ENCODE peak calls at places on chromosome 14, in seven cellular contexts. X is dorsolateral prefrontal cortex; E is fibroblast of lung; G is fibroblast of the aortic adventitia; Z is foreskin fibroblast; F is H7; R is CD8-positive, alpha-beta memory T cell. N is an unnamed sample.

GRCh38 chr14:80356413-80356812 is 145.1 kb upstream of the DIO2 start:
- DNase-seq in X (no peak), E (peak; percentile 24), G (peak; percentile 47), Z (peak; percentile 6), F (peak; percentile 3), R (no peak), N (no peak)

GRCh38 chr14:44712095-44712822 is 205.2 kb upstream of the FSCB start:
- DNase-seq in X (no peak), E (no peak), G (no peak), Z (no peak), F (no peak), R (no peak), N (no peak)

GRCh38 chr14:103684871-103685270 is 30.4 kb downstream of the XRCC3 start:
- DNase-seq in X (peak; percentile 72), E (no peak), G (no peak), Z (no peak), F (no peak), R (no peak), N (no peak)

GRCh38 chr14:31441273-31442110 is 15.8 kb downstream of the DTD2 start:
- DNase-seq in X (no peak), E (peak; percentile 92), G (peak; percentile 94), Z (no peak), F (no peak), R (no peak), N (no peak)

GRCh38 chr14:68780358-68781160 is 12.3 kb downstream of the ZFP36L1 start:
- DNase-seq in X (no peak), E (peak; percentile 73), G (peak; percentile 79), Z (peak; percentile 80), F (peak; percentile 66), R (peak; percentile 49), N (peak; percentile 64)

GRCh38 chr14:98161366-98161765 is 1110.6 kb downstream of the BCL11B start:
- DNase-seq in X (no peak), E (no peak), G (no peak), Z (no peak), F (no peak), R (no peak), N (no peak)

GRCh38 chr14:77593501-77593911 is 22.9 kb downstream of the SPTLC2 start:
- DNase-seq in X (no peak), E (peak; percentile 49), G (no peak), Z (peak; percentile 34), F (no peak), R (peak; percentile 63), N (peak; percentile 67)

GRCh38 chr14:61467281-61467680 is 145.9 kb downstream of the PRKCH start:
- DNase-seq in X (no peak), E (no peak), G (no peak), Z (no peak), F (no peak), R (no peak), N (no peak)

GRCh38 chr14:35299708-35300107 is 7.5 kb downstream of the PSMA6 start:
- DNase-seq in X (no peak), E (no peak), G (no peak), Z (no peak), F (no peak), R (no peak), N (no peak)

GRCh38 chr14:72560856-72561493 is 332.9 kb downstream of the DPF3 start:
- DNase-seq in X (no peak), E (no peak), G (no peak), Z (no peak), F (no peak), R (no peak), N (no peak)

GRCh38 chr14:103607039-103607668 is 21.9 kb upstream of the KLC1 start:
- DNase-seq in X (peak; percentile 48), E (peak; percentile 93), G (peak; percentile 85), Z (peak; percentile 85), F (peak; percentile 84), R (peak; percentile 60), N (peak; percentile 75)

GRCh38 chr14:106556665-106557289 is 1030.4 kb downstream of the TMEM121 start:
- DNase-seq in X (no peak), E (no peak), G (no peak), Z (no peak), F (no peak), R (peak; percentile 59), N (peak; percentile 59)

GRCh38 chr14:51147183-51147582 is 52.3 kb upstream of the TRIM9 start:
- DNase-seq in X (no peak), E (peak; percentile 6), G (peak; percentile 22), Z (peak; percentile 18), F (no peak), R (no peak), N (no peak)

GRCh38 chr14:74620923-74621322 is 8.9 kb upstream of the LTBP2 start:
- DNase-seq in X (no peak), E (no peak), G (no peak), Z (no peak), F (no peak), R (no peak), N (no peak)

GRCh38 chr14:22505751-22506710 is 83.0 kb downstream of the DAD1 start:
- DNase-seq in X (no peak), E (no peak), G (no peak), Z (no peak), F (no peak), R (no peak), N (no peak)

GRCh38 chr14:24398298-24398942 is 383 bp upstream of the NYNRIN start:
- DNase-seq in X (no peak), E (no peak), G (no peak), Z (no peak), F (peak; percentile 88), R (no peak), N (no peak)

GRCh38 chr14:100018482-100018881 is 46.7 kb upstream of the EVL start:
- DNase-seq in X (no peak), E (peak; percentile 37), G (no peak), Z (no peak), F (no peak), R (no peak), N (no peak)

GRCh38 chr14:51430600-51430999 is 190.6 kb downstream of the TMX1 start:
- DNase-seq in X (no peak), E (peak; percentile 69), G (peak; percentile 36), Z (no peak), F (peak; percentile 35), R (no peak), N (no peak)

GRCh38 chr14:67719866-67720265 is 18.2 kb downstream of the RDH12 start:
- DNase-seq in X (no peak), E (no peak), G (no peak), Z (no peak), F (no peak), R (no peak), N (no peak)

GRCh38 chr14:93794756-93795155 is 6.5 kb upstream of the PRIMA1 start:
- DNase-seq in X (no peak), E (no peak), G (no peak), Z (no peak), F (no peak), R (no peak), N (no peak)

GRCh38 chr14:95830386-95830785 is 46.2 kb upstream of the TUNAR start:
- DNase-seq in X (no peak), E (no peak), G (no peak), Z (no peak), F (no peak), R (no peak), N (no peak)

GRCh38 chr14:104843442-104844305 is 21.4 kb upstream of the CEP170B start:
- DNase-seq in X (peak; percentile 45), E (no peak), G (no peak), Z (no peak), F (peak; percentile 89), R (no peak), N (no peak)
- H3K4me3 ChIP-seq in X (peak overlapping the region; percentile 65), E (no peak overlapping the region), G (peak overlapping the region; percentile 53), Z (no peak overlapping the region), F (peak overlapping the region; percentile 47), R (no peak overlapping the region), N (no peak overlapping the region)

GRCh38 chr14:75978249-75978731 is 3.5 kb downstream of the TGFB3 start:
- DNase-seq in X (no peak), E (no peak), G (no peak), Z (no peak), F (peak; percentile 50), R (peak; percentile 30), N (no peak)

GRCh38 chr14:75981426-75981825 is 369 bp downstream of the TGFB3 start:
- DNase-seq in X (no peak), E (peak; percentile 35), G (no peak), Z (no peak), F (peak; percentile 76), R (peak; percentile 36), N (peak; percentile 24)

GRCh38 chr14:75980856-75981255 is 939 bp downstream of the TGFB3 start:
- DNase-seq in X (no peak), E (no peak), G (peak; percentile 41), Z (no peak), F (no peak), R (no peak), N (no peak)

GRCh38 chr14:75979071-75979571 is 2.7 kb downstream of the TGFB3 start:
- DNase-seq in X (no peak), E (peak; percentile 31), G (peak; percentile 54), Z (no peak), F (peak; percentile 90), R (no peak), N (no peak)

GRCh38 chr14:75979641-75980422 is 2.0 kb downstream of the TGFB3 start:
- DNase-seq in X (no peak), E (no peak), G (peak; percentile 24), Z (no peak), F (peak; percentile 48), R (no peak), N (no peak)
- H3K4me3 ChIP-seq in X (peak overlapping the region; percentile 78), E (peak overlapping the region; percentile 77), G (peak overlapping the region; percentile 71), Z (peak overlapping the region; percentile 67), F (no peak overlapping the region), R (no peak overlapping the region), N (no peak overlapping the region)

GRCh38 chr14:92654206-92654901 is 94.1 kb downstream of the LGMN start:
- DNase-seq in X (no peak), E (no peak), G (no peak), Z (no peak), F (no peak), R (peak; percentile 49), N (no peak)

GRCh38 chr14:92656306-92656705 is 92.1 kb downstream of the LGMN start:
- DNase-seq in X (no peak), E (no peak), G (no peak), Z (no peak), F (no peak), R (no peak), N (no peak)

GRCh38 chr14:92655372-92655771 is 93.1 kb downstream of the LGMN start:
- DNase-seq in X (no peak), E (no peak), G (no peak), Z (no peak), F (no peak), R (no peak), N (no peak)

GRCh38 chr14:92657457-92658142 is 90.8 kb downstream of the LGMN start:
- DNase-seq in X (no peak), E (no peak), G (no peak), Z (no peak), F (peak; percentile 64), R (no peak), N (no peak)

GRCh38 chr14:92655802-92656201 is 92.6 kb downstream of the LGMN start:
- DNase-seq in X (no peak), E (no peak), G (no peak), Z (no peak), F (no peak), R (no peak), N (no peak)
- H3K4me3 ChIP-seq in X (no peak overlapping the region), E (no peak overlapping the region), G (no peak overlapping the region), Z (no peak overlapping the region), F (no peak overlapping the region), R (peak overlapping the region; percentile 64), N (peak overlapping the region; percentile 54)

GRCh38 chr14:104722938-104723650 is 935 bp upstream of the ADSS1 start:
- DNase-seq in X (no peak), E (no peak), G (no peak), Z (no peak), F (peak; percentile 88), R (no peak), N (no peak)
- H3K4me3 ChIP-seq in X (peak overlapping the region; percentile 76), E (no peak overlapping the region), G (no peak overlapping the region), Z (no peak overlapping the region), F (peak overlapping the region; percentile 79), R (no peak overlapping the region), N (no peak overlapping the region)

GRCh38 chr14:53336729-53337128 is 183.6 kb upstream of the DDHD1 start:
- DNase-seq in X (no peak), E (no peak), G (no peak), Z (no peak), F (no peak), R (no peak), N (no peak)
- H3K4me3 ChIP-seq in X (no peak overlapping the region), E (no peak overlapping the region), G (no peak overlapping the region), Z (no peak overlapping the region), F (no peak overlapping the region), R (no peak overlapping the region), N (no peak overlapping the region)

N was measured in CD4-positive, alpha-beta memory T cell.